ENCODE peak calls at places on chromosomes 2 and 18, in five cellular contexts. Y is lower leg skin, R is transverse colon, V is H9, E is AG10803. B is an unnamed sample.

GRCh38 chr18:10403675-10404074 is 50.8 kb upstream of the APCDD1 start:
- DNase-seq in R (no peak), Y (no peak), V (no peak), E (no peak), B (no peak)

GRCh38 chr2:14535156-14535555 is 97.4 kb upstream of the LRATD1 start:
- DNase-seq in Y (peak), R (no peak), V (no peak), E (no peak), B (no peak)

GRCh38 chr2:107932483-107932882 is 53.8 kb upstream of the SLC5A7 start:
- DNase-seq in E (no peak), Y (no peak), R (no peak), V (no peak), B (no peak)

GRCh38 chr2:187991389-187991788 is 300.3 kb upstream of the GULP1 start:
- DNase-seq in Y (no peak), R (no peak), E (peak), V (no peak), B (no peak)

GRCh38 chr2:160209457-160209856 is 9.4 kb upstream of the ITGB6 start:
- DNase-seq in E (peak), V (no peak), Y (no peak), R (no peak), B (no peak)

GRCh38 chr2:237305579-237305978 is 108.4 kb downstream of the COL6A3 start:
- DNase-seq in R (no peak), Y (no peak), E (no peak), V (no peak), B (no peak)

GRCh38 chr2:153871231-153872221 is at the start of gene GALNT13:
- DNase-seq in E (peak), Y (peak), R (no peak), V (peak), B (no peak)

GRCh38 chr2:208265371-208265806 is 666 bp upstream of the PIKFYVE start:
- DNase-seq in Y (no peak), R (peak), V (no peak), E (peak), B (no peak)

GRCh38 chr2:39663187-39663930 is 2.4 kb upstream of the TMEM178A start:
- DNase-seq in Y (no peak), V (no peak), R (no peak), E (no peak), B (no peak)

GRCh38 chr2:98550165-98550564 is 58.1 kb downstream of the COA5 start:
- DNase-seq in R (no peak), V (no peak), Y (no peak), E (no peak), B (no peak)

GRCh38 chr2:178523596-178524134 is 43.4 kb downstream of the PLEKHA3 start:
- DNase-seq in R (no peak), V (no peak), Y (no peak), E (no peak), B (no peak)

GRCh38 chr2:72603481-72603880 is 222.4 kb downstream of the EXOC6B start:
- DNase-seq in R (no peak), V (no peak), E (no peak), Y (no peak), B (no peak)

GRCh38 chr2:1581965-1582625 is 162.2 kb downstream of the PXDN start:
- DNase-seq in V (no peak), Y (no peak), E (peak), R (no peak), B (no peak)

GRCh38 chr2:121093735-121094520 is 191.1 kb downstream of the TFCP2L1 start:
- DNase-seq in E (peak), Y (no peak), V (no peak), R (no peak), B (no peak)

GRCh38 chr2:195304310-195304709 is 352.7 kb upstream of the SLC39A10 start:
- DNase-seq in Y (no peak), V (peak), R (no peak), E (peak), B (peak)

GRCh38 chr2:152421521-152422367 is 86.8 kb downstream of the FMNL2 start:
- DNase-seq in V (no peak), E (peak), Y (peak), R (peak), B (no peak)

GRCh38 chr2:172129404-172129803 is 26.7 kb upstream of the DLX2 start:
- DNase-seq in E (no peak), Y (no peak), R (no peak), V (no peak), B (no peak)

GRCh38 chr2:235901243-235901642 is 266.9 kb downstream of the GBX2 start:
- DNase-seq in V (no peak), Y (no peak), E (no peak), R (no peak), B (no peak)

GRCh38 chr2:41709702-41710599 is 337.9 kb upstream of the PKDCC start:
- DNase-seq in Y (no peak), R (no peak), E (no peak), V (no peak), B (no peak)

GRCh38 chr2:169573974-169574299 is 272 bp upstream of the FASTKD1 start:
- DNase-seq in V (no peak), R (no peak), E (no peak), Y (no peak), B (no peak)

GRCh38 chr2:83695530-83695929 is 763.5 kb downstream of the SUCLG1 start:
- DNase-seq in E (no peak), Y (no peak), R (no peak), V (no peak), B (no peak)

GRCh38 chr2:131127076-131127475 is 21.9 kb downstream of the PLEKHB2 start:
- DNase-seq in E (no peak), Y (no peak), R (no peak), V (no peak), B (no peak)

GRCh38 chr18:49757513-49758262 is 55.6 kb downstream of the ACAA2 start:
- DNase-seq in R (no peak), V (peak), E (no peak), Y (no peak), B (no peak)

GRCh38 chr2:227623225-227623624 is 5.9 kb downstream of the SCYGR4 start:
- DNase-seq in E (peak), V (no peak), Y (no peak), R (no peak), B (no peak)

GRCh38 chr2:3492951-3493609 is 26.3 kb downstream of the ADI1 start:
- DNase-seq in Y (no peak), R (no peak), E (peak), V (no peak), B (no peak)

GRCh38 chr2:29714333-29714732 is 207.1 kb downstream of the ALK start:
- DNase-seq in Y (no peak), E (no peak), R (no peak), V (no peak), B (no peak)

GRCh38 chr18:26487437-26487836 is 60.9 kb downstream of the KCTD1 start:
- DNase-seq in V (no peak), E (peak), Y (peak), R (no peak), B (no peak)

GRCh38 chr2:179020156-179020750 is 29.7 kb downstream of the CCDC141 start:
- DNase-seq in V (peak), E (no peak), R (no peak), Y (no peak), B (peak)

GRCh38 chr2:16821696-16822095 is 156.1 kb upstream of the CYRIA start:
- DNase-seq in E (no peak), R (no peak), Y (no peak), V (no peak), B (no peak)

GRCh38 chr2:116141891-116142474 is 1672.5 kb upstream of the DDX18 start:
- DNase-seq in E (no peak), R (no peak), Y (no peak), V (no peak), B (no peak)

GRCh38 chr2:5125017-5125730 is 567.0 kb upstream of the SOX11 start:
- DNase-seq in R (no peak), V (no peak), Y (no peak), E (no peak), B (no peak)

GRCh38 chr2:55807900-55808299 is 114.3 kb upstream of the PNPT1 start:
- DNase-seq in V (no peak), Y (no peak), E (no peak), R (no peak), B (no peak)

GRCh38 chr2:55133467-55134315 is 83.4 kb upstream of the RTN4 start:
- DNase-seq in Y (peak), R (no peak), E (peak), V (peak), B (no peak)